ENCODE peak calls at places on chromosomes 7 and 10, in eight cellular contexts. G, Q, M, V, T, A, I and R are unnamed samples. For H3K4me1, the result is how much of the 10 kb centered on the place peaks cover.

GRCh38 chr10:78756604-78757442 is 311.9 kb upstream of the ZMIZ1 start:
- DNase-seq in A (no peak), V (peak), I (no peak), Q (peak), G (peak), M (peak), T (peak), R (peak)

GRCh38 chr10:30434273-30435067 is 486 bp downstream of the MAP3K8 start:
- DNase-seq in M (peak), A (no peak), Q (peak), I (peak), T (peak), G (peak), V (peak), R (peak)

GRCh38 chr7:130942211-130942964 is 208.4 kb upstream of the KLF14 start:
- DNase-seq in T (no peak), Q (peak), G (no peak), I (no peak), V (no peak), A (no peak), M (peak), R (peak)

GRCh38 chr10:63227207-63227895 is 94.2 kb downstream of the NRBF2 start:
- DNase-seq in V (no peak), M (no peak), I (no peak), T (no peak), Q (peak), A (no peak), G (peak), R (no peak)

GRCh38 chr10:69217119-69217754 is 2.9 kb upstream of the HKDC1 start:
- DNase-seq in V (peak), M (peak), Q (peak), T (peak), I (no peak), A (no peak), G (peak), R (peak)

GRCh38 chr7:148975896-148976295 is 52.4 kb downstream of the PDIA4 start:
- DNase-seq in Q (no peak), V (no peak), G (no peak), A (no peak), T (no peak), M (no peak), I (no peak), R (no peak)

GRCh38 chr7:85474234-85474633 is 287.4 kb upstream of the SEMA3D start:
- DNase-seq in T (no peak), Q (peak), V (no peak), I (no peak), A (peak), G (no peak), M (peak), R (no peak)

GRCh38 chr7:31137234-31137633 is 85.1 kb downstream of the ADCYAP1R1 start:
- DNase-seq in V (no peak), M (no peak), I (no peak), G (no peak), Q (no peak), T (no peak), A (no peak), R (no peak)

GRCh38 chr10:79020605-79021004 is 48.2 kb upstream of the ZMIZ1 start:
- DNase-seq in V (no peak), A (no peak), T (no peak), Q (no peak), I (no peak), M (no peak), G (no peak), R (peak)

GRCh38 chr7:48971173-48971572 is 46.8 kb downstream of the CDC14C start:
- DNase-seq in A (no peak), Q (no peak), T (no peak), M (no peak), I (no peak), V (no peak), G (no peak), R (no peak)

GRCh38 chr10:127252818-127253217 is 56.4 kb upstream of the INSYN2A start:
- DNase-seq in I (no peak), T (no peak), A (no peak), M (no peak), V (no peak), G (no peak), Q (no peak), R (no peak)

GRCh38 chr10:97584060-97584797 is at the start of gene HOGA1:
- DNase-seq in A (no peak), I (no peak), M (peak), T (peak), V (peak), Q (peak), G (peak), R (peak)

GRCh38 chr7:32583791-32584190 is 88.5 kb downstream of the AVL9 start:
- DNase-seq in M (no peak), T (no peak), I (no peak), V (no peak), A (no peak), G (no peak), Q (no peak), R (no peak)

GRCh38 chr7:91800389-91800788 is 80.1 kb downstream of the MTERF1 start:
- DNase-seq in V (no peak), T (no peak), Q (no peak), A (no peak), M (no peak), I (no peak), G (no peak), R (no peak)

GRCh38 chr7:3431306-3431705 is 130.3 kb downstream of the SDK1 start:
- DNase-seq in I (no peak), A (no peak), T (no peak), G (no peak), V (no peak), M (peak), Q (no peak), R (no peak)

GRCh38 chr10:91597397-91597881 is 35.4 kb downstream of the PPP1R3C start:
- DNase-seq in A (no peak), V (peak), T (no peak), M (peak), Q (no peak), I (no peak), G (no peak), R (no peak)

GRCh38 chr7:1993776-1994740 is 238.7 kb downstream of the MAD1L1 start:
- DNase-seq in Q (no peak), A (no peak), I (no peak), V (no peak), T (no peak), G (no peak), M (no peak), R (no peak)

GRCh38 chr10:133515471-133515870 is 11.7 kb upstream of the CYP2E1 start:
- DNase-seq in G (no peak), T (no peak), V (no peak), I (no peak), Q (no peak), A (no peak), M (no peak), R (no peak)

GRCh38 chr7:131034166-131034881 is 293.4 kb upstream of the MKLN1 start:
- DNase-seq in M (no peak), T (no peak), Q (no peak), V (no peak), A (no peak), I (no peak), G (no peak), R (no peak)

GRCh38 chr7:92641921-92642511 is 51.8 kb upstream of the FAM133B start:
- DNase-seq in M (peak), V (no peak), A (no peak), Q (peak), G (no peak), I (no peak), T (no peak), R (no peak)

GRCh38 chr7:22452142-22452763 is 47.7 kb downstream of the STEAP1B start:
- DNase-seq in A (no peak), T (peak), M (no peak), I (no peak), V (peak), Q (peak), G (peak), R (peak)

GRCh38 chr10:96632974-96633373 is 46.2 kb upstream of the TM9SF3 start:
- DNase-seq in G (no peak), Q (no peak), A (no peak), M (no peak), T (peak), I (no peak), V (peak), R (no peak)

GRCh38 chr10:14244147-14244546 is 86.6 kb downstream of the FRMD4A start:
- DNase-seq in T (no peak), G (peak), A (no peak), M (no peak), Q (no peak), V (no peak), I (no peak), R (no peak)

GRCh38 chr7:475425-475728 is 44.3 kb downstream of the PDGFA start:
- DNase-seq in M (no peak), A (no peak), I (no peak), G (no peak), V (no peak), T (no peak), Q (no peak), R (no peak)

GRCh38 chr7:1058821-1059199 is 14.5 kb downstream of the GPR146 start:
- DNase-seq in M (no peak), A (no peak), V (no peak), I (no peak), T (no peak), G (no peak), Q (no peak), R (peak)

GRCh38 chr7:142440219-142441073 is 182.6 kb upstream of the PRSS58 start:
- DNase-seq in V (no peak), T (peak), M (peak), A (no peak), G (peak), I (peak), Q (peak), R (peak)

GRCh38 chr10:96665306-96665705 is 55.0 kb downstream of the PIK3AP1 start:
- DNase-seq in A (no peak), M (no peak), T (no peak), Q (peak), V (no peak), I (no peak), G (no peak), R (peak)

GRCh38 chr7:25856056-25856780 is 295.8 kb upstream of the NFE2L3 start:
- DNase-seq in M (no peak), A (no peak), I (no peak), V (no peak), Q (no peak), T (no peak), G (no peak), R (no peak)

GRCh38 chr7:138963675-138964074 is 17.5 kb downstream of the KIAA1549 start:
- DNase-seq in A (no peak), T (no peak), Q (no peak), M (no peak), I (no peak), V (no peak), G (no peak), R (no peak)

GRCh38 chr7:157704365-157704764 is 367.6 kb downstream of the DNAJB6 start:
- DNase-seq in T (no peak), I (no peak), A (no peak), M (no peak), V (no peak), G (no peak), Q (no peak), R (no peak)

GRCh38 chr7:86720306-86720705 is 76.6 kb downstream of the GRM3 start:
- DNase-seq in V (no peak), A (no peak), G (no peak), T (no peak), Q (no peak), M (no peak), I (no peak), R (no peak)

GRCh38 chr10:72260588-72261322 is 13.0 kb upstream of the DDIT4 start:
- DNase-seq in A (peak), Q (peak), T (peak), I (peak), M (peak), V (peak), G (no peak), R (peak)
- TF ChIP-seq CTCF in A (peak), Q (no peak), T (no peak), I (peak), M (no peak), V (no peak), G (no peak), R (no peak)

DNA sequence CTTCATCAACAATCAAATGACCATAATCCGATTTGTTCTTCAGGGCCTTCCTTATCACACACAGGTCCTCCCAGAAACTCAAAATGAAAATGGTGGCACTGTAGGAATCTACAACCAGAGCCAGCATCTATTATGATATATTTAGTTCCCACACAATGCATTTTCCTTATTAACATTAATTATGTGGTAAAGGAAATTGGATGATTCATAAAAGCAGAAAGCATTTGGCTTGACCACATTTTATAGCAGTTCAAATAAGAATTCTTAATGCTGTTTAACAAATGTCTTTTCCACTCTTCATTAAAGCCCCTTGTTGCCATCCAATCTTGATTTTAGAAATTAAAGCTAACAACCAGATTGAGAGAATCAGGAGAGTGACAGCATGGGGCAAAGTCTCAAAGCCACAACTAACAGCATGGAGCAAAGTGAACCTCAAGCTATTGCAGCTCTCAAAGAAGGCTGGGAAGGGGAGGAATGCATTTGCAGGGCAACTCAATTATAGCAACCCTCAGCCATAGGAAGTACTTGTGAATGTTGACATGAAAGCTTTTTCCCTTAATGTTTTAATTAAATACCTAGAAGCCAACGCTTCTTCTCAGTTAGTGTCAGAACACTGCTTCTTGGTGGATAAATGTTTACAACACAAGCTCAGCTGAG is 549.1 kb downstream of the NXPH1 start:
- DNase-seq in M (no peak), G (no peak), Q (no peak), T (no peak), A (no peak), V (no peak), I (no peak), R (no peak)
- H2AFZ ChIP-seq in M (no peak), G (no peak), Q (no peak), T (no peak), A (no peak), V (no peak), I (no peak), R (no peak)

DNA sequence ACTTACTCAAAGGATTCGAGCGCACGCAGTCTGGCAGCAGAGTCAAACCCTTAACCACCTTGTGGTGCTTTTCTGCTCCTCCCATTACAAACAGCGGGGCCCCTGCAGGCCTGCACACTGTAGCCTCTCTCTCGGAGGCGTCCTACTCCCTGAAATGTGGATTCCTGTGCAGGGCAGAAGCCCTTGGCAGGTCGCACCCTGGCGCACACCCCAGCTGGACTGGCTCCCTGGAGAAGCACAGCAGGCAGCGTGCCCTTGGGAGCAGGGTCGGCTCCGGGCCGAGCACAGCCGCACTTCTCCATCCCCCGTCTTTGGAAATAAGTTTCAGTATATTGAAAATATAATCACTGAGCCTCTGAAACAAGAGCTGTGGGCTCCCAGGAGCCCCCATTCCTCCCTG is 144.1 kb downstream of the C10orf105 start:
- DNase-seq in G (no peak), T (no peak), A (no peak), M (no peak), I (no peak), V (no peak), Q (no peak), R (peak)
- H3K4me1 ChIP-seq in G (under half), T (under half), A (under half), M (under half), I (under half), V (under half), Q (under half), R (under half)

GRCh38 chr10:11851910-11852309 is 28.8 kb downstream of the PROSER2 start:
- DNase-seq in M (no peak), G (no peak), I (no peak), A (no peak), T (no peak), Q (no peak), V (no peak), R (no peak)

GRCh38 chr10:11854301-11854700 is 31.1 kb downstream of the PROSER2 start:
- DNase-seq in G (no peak), T (no peak), Q (no peak), V (no peak), M (no peak), A (no peak), I (no peak), R (no peak)

GRCh38 chr10:11856089-11856488 is 32.9 kb downstream of the PROSER2 start:
- DNase-seq in G (no peak), Q (no peak), V (no peak), M (no peak), A (no peak), T (no peak), I (no peak), R (no peak)

GRCh38 chr10:11856678-11857077 is 33.5 kb downstream of the PROSER2 start:
- DNase-seq in T (no peak), I (no peak), M (no peak), A (no peak), V (no peak), G (no peak), Q (no peak), R (peak)

GRCh38 chr10:11853468-11853867 is 30.3 kb downstream of the PROSER2 start:
- DNase-seq in I (no peak), M (no peak), G (no peak), Q (no peak), T (no peak), A (no peak), V (no peak), R (no peak)
- TF ChIP-seq CTCF in I (no peak), M (peak), G (peak), Q (peak), T (peak), A (no peak), V (no peak), R (peak)

DNA sequence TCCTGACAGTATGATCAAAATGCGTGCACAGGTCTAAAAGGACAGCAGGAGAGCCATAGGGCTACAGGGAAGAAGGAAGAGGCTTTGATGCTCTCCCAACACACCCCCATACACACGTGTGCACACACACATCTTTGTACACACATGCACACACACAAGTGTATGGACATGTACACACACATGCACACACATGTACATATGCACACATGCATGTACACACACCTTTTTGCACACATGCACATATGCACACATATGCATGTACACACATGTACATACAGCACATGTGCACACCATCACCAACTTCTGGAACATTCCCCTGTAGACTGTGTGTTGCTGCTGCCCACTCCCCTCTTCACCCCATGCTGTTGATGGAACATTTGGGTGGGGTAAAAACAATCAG is 255.6 kb upstream of the CTBP2 start:
- DNase-seq in V (no peak), I (no peak), T (no peak), G (no peak), Q (no peak), M (no peak), A (no peak), R (no peak)
- H2AFZ ChIP-seq in V (no peak), I (no peak), T (no peak), G (no peak), Q (no peak), M (no peak), A (no peak), R (no peak)

GRCh38 chr7:50315193-50315592 is 10.7 kb downstream of the IKZF1 start:
- DNase-seq in V (no peak), Q (no peak), I (peak), A (no peak), G (no peak), T (no peak), M (no peak), R (peak)

GRCh38 chr7:50315739-50316671 is 11.5 kb downstream of the IKZF1 start:
- DNase-seq in V (no peak), T (no peak), Q (no peak), G (no peak), I (peak), M (no peak), A (no peak), R (no peak)

GRCh38 chr7:50312589-50313162 is 8.2 kb downstream of the IKZF1 start:
- DNase-seq in A (no peak), G (no peak), T (no peak), I (peak), M (no peak), V (no peak), Q (no peak), R (peak)

GRCh38 chr7:50317221-50317678 is 12.7 kb downstream of the IKZF1 start:
- DNase-seq in I (peak), V (no peak), A (no peak), Q (no peak), T (no peak), M (no peak), G (no peak), R (no peak)

GRCh38 chr7:50314778-50315177 is 10.3 kb downstream of the IKZF1 start:
- DNase-seq in I (no peak), Q (no peak), M (no peak), T (no peak), A (no peak), V (no peak), G (no peak), R (no peak)
- H3K4me1 ChIP-seq in I (under half), Q (under half), M (under half), T (under half), A (under half), V (under half), G (under half), R (under half)

DNA sequence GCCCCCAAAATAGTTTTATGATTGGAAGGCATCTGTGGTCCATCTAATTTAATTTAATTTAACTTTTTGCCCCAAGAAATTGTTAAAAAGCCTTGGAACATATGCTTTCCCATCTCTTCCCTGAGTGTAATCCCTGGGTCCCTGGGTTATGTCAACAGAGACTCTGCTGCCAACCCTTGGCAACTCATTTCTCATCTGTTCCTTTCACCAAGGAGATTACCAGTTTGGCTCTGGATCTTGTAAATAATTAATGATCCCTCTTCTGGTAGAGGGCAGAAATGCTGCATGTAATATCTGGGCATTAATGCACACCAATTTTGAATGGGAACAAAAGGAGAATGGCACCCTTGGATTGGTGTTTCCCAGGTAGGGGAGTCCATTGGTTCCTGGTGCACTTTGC is 514.2 kb downstream of the CCSER2 start:
- DNase-seq in G (no peak), V (no peak), I (no peak), A (no peak), T (no peak), M (no peak), Q (no peak), R (no peak)
- TF ChIP-seq CTCF in G (no peak), V (no peak), I (no peak), A (no peak), T (no peak), M (no peak), Q (no peak), R (no peak)

DNA sequence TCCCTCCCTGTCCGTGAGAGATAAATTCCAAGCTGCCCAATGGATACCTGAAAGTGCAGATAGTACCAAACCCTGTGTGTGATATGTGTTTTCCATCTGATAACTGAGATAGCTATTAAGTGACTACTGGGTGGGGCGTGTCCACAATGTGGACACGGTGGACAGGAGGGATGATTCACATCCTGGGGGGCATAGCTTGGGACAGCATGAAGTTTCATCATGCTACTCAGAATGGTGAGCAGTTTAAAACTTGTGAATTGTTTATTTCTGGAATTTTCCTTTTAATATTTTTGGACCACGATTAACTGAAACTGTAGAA is 158.6 kb downstream of the CREB5 start:
- DNase-seq in M (peak), G (no peak), A (no peak), V (no peak), T (no peak), Q (peak), I (no peak), R (no peak)
- H2AFZ ChIP-seq in M (peak), G (no peak), A (peak), V (no peak), T (no peak), Q (peak), I (no peak), R (no peak)

GRCh38 chr10:50324680-50325393 is 73.5 kb upstream of the ASAH2 start:
- DNase-seq in T (no peak), A (no peak), M (no peak), V (no peak), Q (no peak), G (no peak), I (no peak), R (no peak)
- H3K4me1 ChIP-seq in T (under half), A (under half), M (under half), V (under half), Q (under half), G (under half), I (under half), R (under half)